ENCODE peak calls at places on chromosomes 11 and 22, in five cellular contexts. T, O, Q, X and V are unnamed samples.

GRCh38 chr11:128324531-128325141 is 262.7 kb downstream of the ETS1 start:
- DNase-seq in T (peak; percentile 43), O (no peak), Q (no peak), X (peak; percentile 56), V (peak; percentile 54)

GRCh38 chr11:119185916-119186634 is 800 bp downstream of the NHERF4 start:
- DNase-seq in T (no peak), O (no peak), Q (no peak), X (no peak), V (no peak)

GRCh38 chr11:43845816-43846215 is 34.8 kb upstream of the ALKBH3 start:
- DNase-seq in T (no peak), O (no peak), Q (no peak), X (no peak), V (no peak)

GRCh38 chr22:30575011-30575671 is 676 bp upstream of the GAL3ST1 start:
- DNase-seq in T (no peak), O (peak; percentile 58), Q (no peak), X (no peak), V (no peak)

GRCh38 chr11:92045325-92045724 is 179.3 kb upstream of the FAT3 start:
- DNase-seq in T (no peak), O (no peak), Q (no peak), X (no peak), V (no peak)

GRCh38 chr11:38060930-38061329 is 1462.9 kb upstream of the RAG2 start:
- DNase-seq in T (no peak), O (no peak), Q (no peak), X (no peak), V (peak; percentile 55)

GRCh38 chr11:35352107-35352888 is 67.1 kb downstream of the SLC1A2 start:
- DNase-seq in T (peak; percentile 40), O (no peak), Q (no peak), X (no peak), V (peak; percentile 41)

GRCh38 chr22:28742562-28742962 is 723 bp downstream of the HSCB start:
- DNase-seq in T (no peak), O (no peak), Q (no peak), X (no peak), V (no peak)

GRCh38 chr11:73317373-73317772 is 9.3 kb downstream of the ARHGEF17 start:
- DNase-seq in T (no peak), O (no peak), Q (peak; percentile 9), X (no peak), V (no peak)

GRCh38 chr22:18000441-18001039 is 23.8 kb downstream of the MICAL3 start:
- DNase-seq in T (peak; percentile 46), O (peak; percentile 19), Q (no peak), X (no peak), V (no peak)

GRCh38 chr11:13260963-13261599 is 16.5 kb upstream of the BMAL1 start:
- DNase-seq in T (no peak), O (no peak), Q (no peak), X (no peak), V (no peak)

GRCh38 chr22:46443850-46444389 is 93.5 kb downstream of the CELSR1 start:
- DNase-seq in T (no peak), O (no peak), Q (no peak), X (no peak), V (no peak)

GRCh38 chr22:28029201-28029948 is 110.3 kb upstream of the PITPNB start:
- DNase-seq in T (no peak), O (peak; percentile 87), Q (peak; percentile 70), X (no peak), V (no peak)

GRCh38 chr11:2382927-2383822 is 6.1 kb downstream of the CD81 start:
- DNase-seq in T (peak; percentile 87), O (no peak), Q (no peak), X (no peak), V (no peak)

GRCh38 chr11:27864046-27865025 is 164.1 kb upstream of the BDNF start:
- DNase-seq in T (no peak), O (peak; percentile 88), Q (no peak), X (no peak), V (no peak)

GRCh38 chr11:66293777-66294625 is 2.3 kb downstream of the TMEM151A start:
- DNase-seq in T (no peak), O (peak; percentile 1), Q (no peak), X (no peak), V (no peak)

GRCh38 chr11:65102142-65103095 is 6.4 kb downstream of the VPS51 start:
- DNase-seq in T (no peak), O (peak; percentile 53), Q (no peak), X (no peak), V (no peak)

GRCh38 chr22:39556970-39557811 is 13.4 kb upstream of the CACNA1I start:
- DNase-seq in T (peak; percentile 56), O (no peak), Q (peak; percentile 33), X (no peak), V (no peak)

GRCh38 chr22:32338757-32339156 is 18.9 kb upstream of the RFPL3 start:
- DNase-seq in T (no peak), O (no peak), Q (no peak), X (no peak), V (peak; percentile 15)

GRCh38 chr11:17596310-17596669 is 49.2 kb downstream of the OTOG start:
- DNase-seq in T (no peak), O (no peak), Q (no peak), X (no peak), V (no peak)

GRCh38 chr11:77580712-77581337 is 8.9 kb upstream of the AQP11 start:
- DNase-seq in T (peak; percentile 36), O (no peak), Q (peak; percentile 1), X (no peak), V (no peak)

GRCh38 chr11:2097998-2098690 is 41.0 kb downstream of the IGF2 start:
- DNase-seq in T (no peak), O (no peak), Q (no peak), X (no peak), V (no peak)

GRCh38 chr11:117177534-117178209 is 871 bp upstream of the SIDT2 start:
- DNase-seq in T (no peak), O (no peak), Q (no peak), X (no peak), V (no peak)

GRCh38 chr11:118106789-118107335 is 20.1 kb upstream of the SMIM35 start:
- DNase-seq in T (no peak), O (no peak), Q (no peak), X (no peak), V (no peak)

GRCh38 chr11:82718307-82718706 is 15.4 kb downstream of the FAM181B start:
- DNase-seq in T (peak; percentile 70), O (peak; percentile 19), Q (peak; percentile 70), X (no peak), V (peak; percentile 70)

GRCh38 chr11:9780929-9781328 is 117.1 kb downstream of the SWAP70 start:
- DNase-seq in T (no peak), O (no peak), Q (no peak), X (no peak), V (no peak)

GRCh38 chr11:48012051-48012391 is 31.7 kb downstream of the PTPRJ start:
- DNase-seq in T (no peak), O (no peak), Q (no peak), X (peak; percentile 33), V (no peak)

GRCh38 chr11:69005183-69005630 is 7.8 kb downstream of the MRGPRF start:
- DNase-seq in T (no peak), O (no peak), Q (no peak), X (no peak), V (peak; percentile 35)

GRCh38 chr11:22432331-22433065 is 94.3 kb downstream of the SLC17A6 start:
- DNase-seq in T (no peak), O (peak; percentile 29), Q (no peak), X (no peak), V (peak; percentile 51)

GRCh38 chr11:87722756-87723599 is 452.3 kb downstream of the RAB38 start:
- DNase-seq in T (peak; percentile 11), O (no peak), Q (no peak), X (no peak), V (no peak)

GRCh38 chr11:75288846-75289760 is 48.5 kb downstream of the TPBGL start:
- DNase-seq in T (no peak), O (no peak), Q (no peak), X (no peak), V (no peak)

GRCh38 chr22:37242395-37242918 is 1.6 kb downstream of the RAC2 start:
- DNase-seq in T (no peak), O (no peak), Q (no peak), X (peak; percentile 80), V (peak; percentile 84)

GRCh38 chr11:43852057-43852636 is 28.5 kb upstream of the ALKBH3 start:
- DNase-seq in T (peak; percentile 69), O (no peak), Q (peak; percentile 49), X (peak; percentile 17), V (peak; percentile 77)

GRCh38 chr22:31173386-31174145 is 13.6 kb downstream of the RNF185 start:
- DNase-seq in T (no peak), O (no peak), Q (no peak), X (no peak), V (no peak)

GRCh38 chr11:109605006-109605405 is 183.0 kb downstream of the C11orf87 start:
- DNase-seq in T (no peak), O (no peak), Q (no peak), X (no peak), V (no peak)

GRCh38 chr11:112222303-112222702 is 3.9 kb upstream of the PTS start:
- DNase-seq in T (no peak), O (no peak), Q (no peak), X (no peak), V (no peak)

GRCh38 chr11:45621541-45621940 is 43.9 kb downstream of the CHST1 start:
- DNase-seq in T (no peak), O (no peak), Q (no peak), X (no peak), V (no peak)

GRCh38 chr11:12841946-12842630 is 167.0 kb upstream of the RASSF10 start:
- DNase-seq in T (no peak), O (peak; percentile 54), Q (no peak), X (no peak), V (no peak)

GRCh38 chr22:31897842-31898241 is 46.5 kb upstream of the YWHAH start:
- DNase-seq in T (no peak), O (no peak), Q (no peak), X (no peak), V (peak; percentile 62)